ENCODE peak calls at places on chromosomes 3 and 15, in ten cellular contexts. O is left ventricle myocardium inferior; Z is stomach; S is NCI-H1105; Y is GM06990; N is GM13977; R is activated CD4-positive, CD25-positive, alpha-beta regulatory T cell treated with anti-CD3 and anti-CD28 coated beads, Interleukin-2, amount 50 U/mL, for 72 hours; V is mammary epithelial cell; M is NCI-H524 treated with DMSO at 0.1 percent for 48 hours; I is astrocyte. H is an unnamed sample.

GRCh38 chr3:24343084-24343783 is 151.4 kb downstream of the THRB start:
- DNase-seq in O (no peak), Z (no peak), S (no peak), Y (no peak), N (no peak), R (no peak), V (peak; percentile 89), M (no peak), I (peak; percentile 57), H (peak; percentile 51)

GRCh38 chr3:113441051-113441770 is at the start of gene CFAP44:
- DNase-seq in O (peak; percentile 72), Z (peak; percentile 46), S (peak; percentile 78), Y (peak; percentile 5), N (no peak), R (peak; percentile 52), V (peak; percentile 41), M (no peak), I (peak; percentile 45), H (no peak)

GRCh38 chr3:17602126-17602525 is 140.3 kb downstream of the TBC1D5 start:
- DNase-seq in O (no peak), Z (no peak), S (no peak), Y (no peak), N (no peak), R (no peak), V (peak; percentile 59), M (no peak), I (peak; percentile 57), H (no peak)

GRCh38 chr15:101600024-101600423 is 52.2 kb downstream of the TM2D3 start:
- DNase-seq in O (no peak), Z (no peak), S (no peak), Y (no peak), N (no peak), R (no peak), V (no peak), M (no peak), I (no peak), H (no peak)

GRCh38 chr3:46675426-46675825 is 18.1 kb downstream of the ALS2CL start:
- DNase-seq in O (peak; percentile 9), Z (no peak), S (no peak), Y (no peak), N (no peak), R (no peak), V (no peak), M (no peak), I (no peak), H (no peak)

GRCh38 chr3:28667646-28668376 is 319.2 kb upstream of the AZI2 start:
- DNase-seq in O (peak; percentile 39), Z (peak; percentile 77), S (peak; percentile 7), Y (peak; percentile 39), N (peak; percentile 41), R (peak; percentile 51), V (peak; percentile 50), M (peak; percentile 22), I (peak; percentile 27), H (peak; percentile 41)

GRCh38 chr3:72306800-72307341 is 521.9 kb upstream of the PROK2 start:
- DNase-seq in O (no peak), Z (no peak), S (peak; percentile 71), Y (no peak), N (no peak), R (no peak), V (no peak), M (peak; percentile 78), I (no peak), H (no peak)

GRCh38 chr3:128569756-128570155 is 76.8 kb upstream of the GATA2 start:
- DNase-seq in O (no peak), Z (no peak), S (no peak), Y (no peak), N (no peak), R (no peak), V (no peak), M (no peak), I (no peak), H (no peak)

GRCh38 chr3:142649996-142650693 is 54.0 kb downstream of the PLS1 start:
- DNase-seq in O (no peak), Z (no peak), S (peak; percentile 57), Y (no peak), N (no peak), R (no peak), V (no peak), M (no peak), I (peak; percentile 16), H (no peak)